ENCODE peak calls at places on chromosomes 4 and X, in four cellular contexts. H is GM06990, K is GM12865, F is neural progenitor cell. C is an unnamed sample.
A peak's percentile ranks its signal among the peaks of the same experiment; 100 is the strongest.

GRCh38 chrX:56978172-56978571 is 17.2 kb downstream of the SPIN3 start:
- DNase-seq in H (no peak), K (peak; percentile 61), F (peak; percentile 7), C (peak; percentile 55)

GRCh38 chr4:125365731-125366130 is 51.0 kb downstream of the FAT4 start:
- DNase-seq in H (no peak), K (no peak), F (no peak), C (no peak)

GRCh38 chrX:93673056-93673868 is at the start of gene NAP1L3:
- DNase-seq in H (peak; percentile 13), K (peak; percentile 50), F (peak; percentile 95), C (peak; percentile 63)

GRCh38 chrX:149937881-149938426 is 337 bp downstream of the EOLA2 start:
- DNase-seq in H (no peak), K (peak; percentile 24), F (peak; percentile 39), C (peak; percentile 7)

GRCh38 chr4:79034544-79034943 is 95.3 kb upstream of the PAQR3 start:
- DNase-seq in H (no peak), K (no peak), F (no peak), C (no peak)

GRCh38 chrX:133056341-133056740 is 40.6 kb downstream of the USP26 start:
- DNase-seq in H (no peak), K (no peak), F (no peak), C (no peak)

GRCh38 chr4:73872331-73873108 is 3.3 kb downstream of the CXCL1 start:
- DNase-seq in H (no peak), K (no peak), F (no peak), C (peak; percentile 95)

GRCh38 chrX:66863721-66864120 is 224.8 kb upstream of the EDA2R start:
- DNase-seq in H (no peak), K (no peak), F (no peak), C (no peak)

GRCh38 chr4:184389978-184390518 is 84.3 kb downstream of the IRF2 start:
- DNase-seq in H (no peak), K (no peak), F (peak; percentile 80), C (no peak)

GRCh38 chrX:152638443-152638904 is 779 bp downstream of the GABRQ start:
- DNase-seq in H (no peak), K (no peak), F (no peak), C (no peak)

GRCh38 chr4:22420291-22420690 is 95.6 kb downstream of the ADGRA3 start:
- DNase-seq in H (no peak), K (no peak), F (no peak), C (no peak)

GRCh38 chr4:139301143-139301820 is at the start of gene NAA15:
- DNase-seq in H (peak; percentile 96), K (peak; percentile 98), F (peak; percentile 99), C (peak; percentile 98)

GRCh38 chrX:47097018-47097417 is 18.8 kb downstream of the RGN start:
- DNase-seq in H (no peak), K (no peak), F (no peak), C (no peak)

GRCh38 chrX:104806346-104806745 is 240.3 kb downstream of the IL1RAPL2 start:
- DNase-seq in H (no peak), K (no peak), F (peak; percentile 28), C (no peak)

GRCh38 chr4:103996637-103997036 is 276.9 kb upstream of the TACR3 start:
- DNase-seq in H (no peak), K (peak; percentile 32), F (peak; percentile 70), C (peak; percentile 54)

GRCh38 chr4:26713563-26714145 is 129.8 kb downstream of the TBC1D19 start:
- DNase-seq in H (no peak), K (no peak), F (no peak), C (no peak)

GRCh38 chr4:42420120-42420519 is 22.8 kb downstream of the SHISA3 start:
- DNase-seq in H (no peak), K (no peak), F (peak; percentile 24), C (peak; percentile 15)

GRCh38 chrX:107709266-107709795 is 66.3 kb downstream of the TSC22D3 start:
- DNase-seq in H (no peak), K (no peak), F (no peak), C (no peak)

GRCh38 chr4:170675568-170676262 is 586.0 kb upstream of the AADAT start:
- DNase-seq in H (no peak), K (peak; percentile 57), F (peak; percentile 15), C (no peak)

GRCh38 chr4:13523105-13523477 is 21.2 kb downstream of the NKX3-2 start:
- DNase-seq in H (no peak), K (no peak), F (no peak), C (no peak)

GRCh38 chrX:136810493-136810892 is 29.8 kb upstream of the ARHGEF6 start:
- DNase-seq in H (no peak), K (no peak), F (no peak), C (no peak)

GRCh38 chrX:18701621-18702361 is 5.7 kb upstream of the PPEF1 start:
- DNase-seq in H (no peak), K (no peak), F (no peak), C (peak; percentile 13)

GRCh38 chr4:94472056-94472826 is 20.5 kb downstream of the PDLIM5 start:
- DNase-seq in H (no peak), K (no peak), F (no peak), C (peak; percentile 82)

DNA sequence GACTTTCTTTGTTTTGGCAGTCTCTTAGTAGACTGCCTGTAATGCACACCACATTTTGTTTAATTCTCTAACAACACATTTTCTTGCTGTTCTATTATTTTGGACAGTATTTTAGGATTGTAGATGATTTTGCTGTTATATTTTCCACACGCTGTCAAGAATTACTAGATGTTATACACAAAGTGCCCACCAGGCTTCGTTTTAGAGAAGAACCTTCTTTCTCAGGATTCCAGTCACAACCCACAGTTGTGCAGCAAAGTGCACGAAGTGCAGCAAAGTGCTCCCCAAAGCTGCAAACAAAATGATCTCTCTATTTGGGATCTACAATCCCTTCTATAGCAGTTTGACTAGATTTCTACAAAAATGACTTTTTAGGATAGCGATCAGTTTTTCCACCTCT is 2.4 kb downstream of the ZNF141 start:
- DNase-seq in H (no peak), K (no peak), F (peak; percentile 8), C (peak; percentile 6)
- TF ChIP-seq CTCF in H (no peak), K (no peak), F (peak; percentile 45), C (no peak)

GRCh38 chrX:44130189-44130588 is 157.0 kb upstream of the NDP start:
- DNase-seq in H (no peak), K (no peak), F (no peak), C (no peak)
- TF ChIP-seq CTCF in H (no peak), K (no peak), F (no peak), C (no peak)

DNA sequence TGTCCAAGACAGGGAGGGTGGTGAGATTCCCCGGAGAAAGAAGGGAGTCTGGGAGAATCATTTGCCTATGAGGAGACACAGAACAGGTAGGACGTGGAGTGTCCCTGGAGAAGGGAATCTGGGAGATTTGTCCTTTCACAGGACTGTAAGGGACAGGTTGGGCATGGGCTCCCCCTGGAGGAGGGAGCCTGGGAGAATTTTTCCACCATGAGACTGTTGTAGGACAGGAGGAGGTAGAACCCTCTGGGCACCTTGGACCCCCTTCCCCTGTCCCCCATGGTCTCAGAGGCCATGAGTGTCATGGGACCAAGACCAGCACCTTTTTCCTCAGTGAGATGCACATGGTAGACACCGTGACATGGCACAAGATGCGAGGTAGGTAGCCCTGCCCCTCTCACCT is 2.8 kb downstream of the PORCN start:
- DNase-seq in H (no peak), K (no peak), F (peak; percentile 7), C (peak; percentile 22)
- TF ChIP-seq CTCF in H (peak; percentile 31), K (no peak), F (peak; percentile 30), C (peak; percentile 43)

DNA sequence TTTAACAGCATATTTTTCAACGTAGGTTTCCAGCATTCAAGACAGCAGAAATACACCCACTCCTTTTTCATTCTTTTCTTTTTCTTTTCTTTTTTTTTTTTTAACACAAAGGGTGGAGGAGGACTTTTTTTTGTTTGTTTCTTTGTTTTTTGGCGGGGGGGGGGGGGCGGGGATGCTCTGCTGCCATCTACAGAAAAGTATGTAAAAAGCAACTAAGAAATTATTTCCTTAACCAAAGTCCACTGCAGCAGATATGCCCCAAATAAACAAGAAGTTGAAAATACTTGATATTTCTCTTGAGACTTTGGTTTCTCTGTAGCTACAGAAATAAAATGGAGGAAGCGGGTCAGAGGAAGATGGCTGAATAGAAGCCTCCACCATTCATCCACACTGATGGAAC is 63.2 kb upstream of the PBDC1 start:
- DNase-seq in H (no peak), K (no peak), F (no peak), C (peak; percentile 0)
- TF ChIP-seq CTCF in H (no peak), K (no peak), F (peak; percentile 41), C (no peak)

GRCh38 chrX:42075032-42075431 is 151.7 kb upstream of the CASK start:
- DNase-seq in H (no peak), K (no peak), F (no peak), C (no peak)

GRCh38 chrX:42070866-42071265 is 147.5 kb upstream of the CASK start:
- DNase-seq in H (no peak), K (no peak), F (no peak), C (no peak)

GRCh38 chrX:42073468-42073867 is 150.1 kb upstream of the CASK start:
- DNase-seq in H (no peak), K (no peak), F (no peak), C (no peak)
- TF ChIP-seq CTCF in H (no peak), K (no peak), F (no peak), C (no peak)

GRCh38 chr4:112951362-112951962 is 98.0 kb upstream of the ANK2 start:
- DNase-seq in H (no peak), K (peak; percentile 4), F (no peak), C (peak; percentile 26)
- TF ChIP-seq CTCF in H (peak; percentile 50), K (peak; percentile 42), F (peak; percentile 72), C (peak; percentile 52)

GRCh38 chr4:186149872-186150271 is 41.5 kb upstream of the CYP4V2 start:
- DNase-seq in H (no peak), K (peak; percentile 31), F (peak; percentile 65), C (peak; percentile 55)
- TF ChIP-seq CTCF in H (peak; percentile 71), K (peak; percentile 63), F (peak; percentile 80), C (peak; percentile 64)

C was measured in cardiac fibroblast.